ENCODE peak calls at places on chromosome X, in four cellular contexts. S is neuronal stem cell, D is H1, X is IMR-90. H is an unnamed sample.

GRCh38 chrX:74535211-74535621 is 79.2 kb downstream of the RLIM start:
- DNase-seq in S (no peak), X (peak; percentile 71), D (no peak), H (peak; percentile 31)

GRCh38 chrX:40104649-40105015 is 6.9 kb upstream of the BCOR start:
- DNase-seq in D (no peak), S (no peak), X (peak; percentile 67), H (peak; percentile 79)

GRCh38 chrX:53379008-53379710 is 43.3 kb downstream of the SMC1A start:
- DNase-seq in S (no peak), X (no peak), D (no peak), H (no peak)

GRCh38 chrX:149511081-149511480 is 6.0 kb upstream of the IDS start:
- DNase-seq in D (no peak), X (peak; percentile 50), S (no peak), H (peak; percentile 85)

GRCh38 chrX:46710425-46710824 is 48.5 kb downstream of the SLC9A7 start:
- DNase-seq in D (no peak), X (peak; percentile 62), S (no peak), H (peak; percentile 38)

GRCh38 chrX:15718283-15718970 is 19.6 kb upstream of the CA5B start:
- DNase-seq in X (no peak), D (no peak), S (no peak), H (no peak)

GRCh38 chrX:109863811-109864210 is 130.8 kb upstream of the ACSL4 start:
- DNase-seq in D (no peak), X (no peak), S (no peak), H (no peak)

GRCh38 chrX:130702867-130703707 is 199.9 kb downstream of the ENOX2 start:
- DNase-seq in D (no peak), X (no peak), S (no peak), H (no peak)

GRCh38 chrX:8565729-8566128 is 101.1 kb downstream of the VCX3B start:
- DNase-seq in D (no peak), S (no peak), X (no peak), H (no peak)

GRCh38 chrX:110012818-110013484 is 10.0 kb downstream of the TMEM164 start:
- DNase-seq in D (no peak), S (no peak), X (no peak), H (peak; percentile 10)

GRCh38 chrX:51395807-51396728 is 63.4 kb downstream of the NUDT10 start:
- DNase-seq in D (peak; percentile 43), S (peak; percentile 2), X (no peak), H (peak; percentile 22)

GRCh38 chrX:10106801-10107200 is 50.0 kb upstream of the CLCN4 start:
- DNase-seq in X (no peak), D (no peak), S (no peak), H (no peak)

GRCh38 chrX:107684956-107685385 is 56.7 kb downstream of the PRPS1 start:
- DNase-seq in S (no peak), X (no peak), D (no peak), H (peak; percentile 6)

DNA sequence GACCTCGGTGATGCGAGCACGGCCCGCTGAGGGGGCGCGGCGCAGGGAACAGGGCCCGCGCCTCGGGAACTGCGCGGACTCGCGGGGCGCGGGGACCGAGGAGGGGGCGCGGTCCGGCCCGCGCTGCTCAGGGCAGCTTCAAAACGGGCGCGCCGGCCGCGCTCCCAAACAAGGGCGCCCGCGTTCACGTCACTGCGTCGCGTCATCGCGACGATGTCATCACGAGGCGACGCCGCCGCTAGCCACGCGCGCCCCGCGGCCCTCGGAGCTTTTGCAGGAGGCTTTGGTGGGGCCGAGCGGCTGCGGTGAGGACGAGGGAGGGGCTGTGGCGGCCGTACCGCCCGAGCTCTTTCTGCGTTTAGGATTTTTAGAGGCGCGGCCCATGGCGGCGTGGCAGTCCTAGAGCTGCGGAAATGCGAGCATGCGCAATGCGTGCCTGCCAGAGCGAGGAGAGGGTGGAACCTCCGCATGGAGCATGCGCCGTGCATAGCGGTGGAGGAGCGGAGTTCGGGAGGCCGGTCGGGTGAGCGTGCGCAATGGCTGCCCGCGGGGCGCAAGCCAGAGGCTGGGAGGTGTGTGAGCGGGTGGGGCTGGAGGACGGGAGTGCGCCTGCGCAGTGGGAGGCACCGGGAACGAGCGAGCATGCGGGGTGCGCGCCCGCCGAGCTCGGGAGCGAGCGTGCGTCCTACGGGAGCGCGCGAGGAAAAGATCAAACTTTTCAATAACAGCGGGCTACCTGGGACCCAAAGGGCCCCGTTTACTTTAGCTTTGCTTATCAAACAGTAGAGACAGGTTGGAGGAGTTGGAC is at the start of gene PPP2R3B:
- DNase-seq in D (peak; percentile 98), X (peak; percentile 98), S (peak; percentile 98), H (peak; percentile 99)
- H3K23ac ChIP-seq in D (no peak within 1 kb of the TSS), X (peak within 1 kb of the TSS; percentile 90), S (peak within 1 kb of the TSS; percentile 100), H (no peak within 1 kb of the TSS)

GRCh38 chrX:71140440-71140839 is 4.2 kb upstream of the NLGN3 start:
- DNase-seq in D (no peak), S (no peak), X (no peak), H (no peak)
- H3K36me3 ChIP-seq in D (peaks cover 3% of the 10 kb centered on the region), S (peaks cover 22% of the 10 kb centered on the region), X (peaks cover 31% of the 10 kb centered on the region), H (peaks cover 54% of the 10 kb centered on the region)

DNA sequence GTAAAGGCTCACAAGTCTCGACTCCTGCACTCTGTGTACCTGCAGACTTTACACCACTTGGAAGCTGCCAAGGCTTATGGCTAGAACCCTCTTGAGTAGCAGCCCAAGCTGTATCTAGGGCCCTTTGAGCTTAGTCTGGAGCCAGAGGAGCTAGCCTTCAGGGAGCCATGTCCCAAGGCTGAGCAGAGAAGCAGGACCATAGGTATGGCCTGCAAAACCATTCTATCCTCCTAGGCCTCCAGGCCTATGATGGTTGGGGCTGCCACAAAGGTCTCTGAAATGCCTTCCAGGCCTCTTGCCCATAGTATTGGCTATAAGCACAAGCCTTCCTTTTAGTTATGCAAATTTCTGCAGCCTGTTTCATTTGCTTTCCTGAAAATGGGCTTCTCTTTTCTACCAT is 380.7 kb upstream of the CPXCR1 start:
- DNase-seq in D (no peak), X (no peak), S (no peak), H (no peak)
- H4K8ac ChIP-seq in D (no peak overlapping the region), X (no peak overlapping the region), S (no peak overlapping the region), H (no peak overlapping the region)

GRCh38 chrX:11407331-11408110 is 114.3 kb downstream of the AMELX start:
- DNase-seq in X (peak; percentile 23), D (no peak), S (no peak), H (no peak)

GRCh38 chrX:11408783-11409182 is 115.6 kb downstream of the AMELX start:
- DNase-seq in S (no peak), D (no peak), X (no peak), H (no peak)

GRCh38 chrX:11412715-11413623 is 119.8 kb downstream of the AMELX start:
- DNase-seq in D (no peak), S (no peak), X (no peak), H (no peak)

GRCh38 chrX:11408111-11408405 is 114.8 kb downstream of the AMELX start:
- DNase-seq in X (no peak), D (no peak), S (no peak), H (no peak)

GRCh38 chrX:11409957-11410356 is 116.7 kb downstream of the AMELX start:
- DNase-seq in S (no peak), X (no peak), D (no peak), H (no peak)
- H3K23ac ChIP-seq in S (no peak overlapping the region), X (no peak overlapping the region), D (no peak overlapping the region), H (no peak overlapping the region)